ENCODE peak calls at places on chromosomes 11 and 22, in eight cellular contexts. B is GM04504, E is H1, C is activated T-cell treated with anti-CD3 and anti-CD28 coated beads for 48 hours, H is NCI-H460, J is Daoy, T is left lobe of liver, F is HFF-Myc. X is an unnamed sample.

GRCh38 chr11:64011371-64011770 is 24.4 kb upstream of the FLRT1 start:
- DNase-seq in B (no peak), E (no peak), C (no peak), H (no peak), J (no peak), T (no peak), F (no peak), X (no peak)

GRCh38 chr11:46917109-46918086 is 952 bp downstream of the LRP4 start:
- DNase-seq in B (no peak), E (no peak), C (no peak), H (no peak), J (no peak), T (no peak), F (no peak), X (no peak)

GRCh38 chr11:58900479-58901420 is 38.5 kb upstream of the GLYATL1 start:
- DNase-seq in B (peak), E (peak), C (peak), H (peak), J (peak), T (peak), F (no peak), X (peak)

GRCh38 chr11:73521621-73522020 is 76.3 kb downstream of the FAM168A start:
- DNase-seq in B (peak), E (no peak), C (no peak), H (no peak), J (peak), T (no peak), F (no peak), X (no peak)

GRCh38 chr11:4658629-4659453 is 15.1 kb downstream of the OR51E1 start:
- DNase-seq in B (no peak), E (no peak), C (no peak), H (no peak), J (no peak), T (no peak), F (no peak), X (no peak)

GRCh38 chr22:23357028-23357427 is 176.7 kb downstream of the BCR start:
- DNase-seq in B (no peak), E (no peak), C (no peak), H (no peak), J (no peak), T (peak), F (no peak), X (no peak)

GRCh38 chr11:27700351-27701261 is at the start of gene BDNF:
- DNase-seq in B (no peak), E (no peak), C (no peak), H (no peak), J (peak), T (peak), F (no peak), X (no peak)

GRCh38 chr11:69343401-69344321 is 49.7 kb downstream of the MYEOV start:
- DNase-seq in B (no peak), E (no peak), C (no peak), H (no peak), J (no peak), T (peak), F (no peak), X (peak)

GRCh38 chr11:31340903-31341572 is 28.5 kb downstream of the DCDC1 start:
- DNase-seq in B (no peak), E (peak), C (no peak), H (peak), J (peak), T (no peak), F (no peak), X (no peak)

GRCh38 chr11:108817971-108818370 is 153.1 kb downstream of the DDX10 start:
- DNase-seq in B (no peak), E (no peak), C (no peak), H (no peak), J (no peak), T (no peak), F (no peak), X (no peak)

GRCh38 chr11:36090351-36091245 is 146.7 kb downstream of the LDLRAD3 start:
- DNase-seq in B (no peak), E (no peak), C (no peak), H (no peak), J (no peak), T (no peak), F (no peak), X (no peak)

GRCh38 chr22:27670701-27671412 is 130.7 kb downstream of the MN1 start:
- DNase-seq in B (no peak), E (peak), C (no peak), H (peak), J (peak), T (no peak), F (no peak), X (peak)

GRCh38 chr11:57322881-57323467 is 1.8 kb downstream of the TNKS1BP1 start:
- DNase-seq in B (no peak), E (no peak), C (no peak), H (no peak), J (no peak), T (no peak), F (no peak), X (no peak)